ENCODE peak calls at places on chromosomes 5 and 9, in six cellular contexts. X, Y, L, E, U and D are unnamed samples.

GRCh38 chr5:56160723-56161445 is 72.2 kb downstream of the ANKRD55 start:
- DNase-seq in X (no peak), Y (no peak), L (no peak), E (no peak), U (no peak), D (no peak)

GRCh38 chr5:111851616-111852015 is 94.6 kb upstream of the NREP start:
- DNase-seq in U (no peak), X (no peak), Y (no peak), L (no peak), E (no peak), D (no peak)

GRCh38 chr5:56110646-56111403 is 116.1 kb upstream of the IL6ST start:
- DNase-seq in E (peak), U (no peak), L (no peak), Y (no peak), X (no peak), D (no peak)

GRCh38 chr5:38601843-38602424 is 45.5 kb upstream of the LIFR start:
- DNase-seq in X (no peak), L (no peak), U (no peak), E (peak), Y (peak), D (no peak)

GRCh38 chr5:11700376-11700775 is 203.9 kb downstream of the CTNND2 start:
- DNase-seq in U (no peak), L (no peak), X (no peak), E (no peak), Y (no peak), D (no peak)

GRCh38 chr5:173917788-173918786 is 29.9 kb downstream of the CPEB4 start:
- DNase-seq in E (peak), Y (no peak), U (peak), X (peak), L (no peak), D (peak)

GRCh38 chr5:151572657-151573368 is 18.3 kb downstream of the FAT2 start:
- DNase-seq in U (no peak), L (no peak), X (no peak), E (no peak), Y (no peak), D (no peak)

GRCh38 chr5:38369692-38370091 is 111.3 kb downstream of the EGFLAM start:
- DNase-seq in Y (no peak), X (no peak), U (no peak), L (no peak), E (no peak), D (no peak)

GRCh38 chr5:53114988-53115387 is 5.4 kb upstream of the MOCS2 start:
- DNase-seq in L (peak), U (no peak), X (no peak), E (no peak), Y (no peak), D (no peak)

GRCh38 chr9:86943871-86944240 is 3.5 kb downstream of the GAS1 start:
- DNase-seq in Y (peak), U (peak), X (no peak), L (no peak), E (no peak), D (no peak)

GRCh38 chr5:44511596-44511995 is 122.4 kb upstream of the FGF10 start:
- DNase-seq in Y (no peak), L (no peak), X (no peak), E (no peak), U (no peak), D (no peak)

GRCh38 chr5:88883566-88884434 is 816 bp upstream of the MEF2C start:
- DNase-seq in Y (peak), X (peak), L (peak), U (peak), E (peak), D (no peak)

GRCh38 chr9:136532799-136533774 is 12.8 kb downstream of the NOTCH1 start:
- DNase-seq in U (no peak), L (no peak), E (no peak), X (no peak), Y (no peak), D (no peak)
- H3K4me3 ChIP-seq in U (peak), L (no peak), E (no peak), X (no peak), Y (no peak), D (no peak)

DNA sequence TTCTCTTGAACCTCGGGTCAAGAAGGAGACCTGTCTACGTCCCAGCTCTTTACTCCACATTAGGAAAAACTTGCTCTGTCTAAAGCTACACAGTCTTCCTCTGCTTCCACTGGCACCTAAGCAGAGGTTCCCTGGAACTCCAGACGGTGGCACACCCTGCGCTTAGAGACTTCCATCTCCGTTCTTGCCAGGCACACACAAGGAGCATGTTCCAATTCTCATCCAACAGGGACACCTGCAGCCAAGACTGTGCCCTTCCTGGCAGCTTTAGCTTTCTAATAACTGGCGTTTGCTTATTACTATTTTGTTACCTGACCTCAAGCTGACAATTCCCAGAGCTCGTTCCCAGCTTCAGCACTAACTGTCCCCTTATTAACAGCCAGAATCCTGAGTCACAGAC is 16.0 kb downstream of the CAPSL start:
- DNase-seq in Y (no peak), L (no peak), U (no peak), X (no peak), E (no peak), D (no peak)
- TF ChIP-seq CTCF in Y (no peak), L (no peak), U (no peak), X (no peak), E (no peak), D (no peak)

GRCh38 chr5:58073246-58073645 is 386.6 kb downstream of the PLK2 start:
- DNase-seq in X (no peak), L (no peak), U (no peak), Y (no peak), E (no peak), D (no peak)

GRCh38 chr5:58069846-58070245 is 390.0 kb downstream of the PLK2 start:
- DNase-seq in E (no peak), U (no peak), L (no peak), Y (no peak), X (peak), D (no peak)

GRCh38 chr5:58069016-58069705 is 390.7 kb downstream of the PLK2 start:
- DNase-seq in E (no peak), L (no peak), X (no peak), U (no peak), Y (no peak), D (no peak)

GRCh38 chr5:58072202-58072791 is 387.6 kb downstream of the PLK2 start:
- DNase-seq in X (no peak), U (no peak), Y (no peak), L (no peak), E (no peak), D (no peak)

DNA sequence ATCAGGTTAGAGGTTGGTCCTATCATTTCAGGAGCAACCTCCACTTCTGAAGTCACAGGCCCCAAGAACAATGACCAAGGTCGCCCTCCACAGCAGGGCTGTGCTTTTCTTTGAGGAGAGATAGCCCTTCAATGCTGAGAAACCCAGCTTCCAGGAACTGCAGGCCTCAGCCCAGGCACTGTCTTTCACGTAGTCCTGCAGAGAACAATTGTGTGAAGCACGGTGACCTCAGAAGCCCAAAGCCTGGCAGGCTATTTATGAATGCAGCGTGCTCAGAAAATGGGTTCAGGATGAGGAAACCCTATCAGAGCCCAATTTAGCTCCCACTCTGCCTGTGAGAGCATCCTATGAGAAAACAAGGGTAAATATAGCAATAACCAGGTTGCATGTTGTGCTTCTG is 388.3 kb downstream of the PLK2 start:
- DNase-seq in L (peak), E (no peak), U (peak), X (no peak), Y (no peak), D (no peak)
- H3K4me3 ChIP-seq in L (no peak), E (no peak), U (no peak), X (no peak), Y (no peak), D (no peak)

DNA sequence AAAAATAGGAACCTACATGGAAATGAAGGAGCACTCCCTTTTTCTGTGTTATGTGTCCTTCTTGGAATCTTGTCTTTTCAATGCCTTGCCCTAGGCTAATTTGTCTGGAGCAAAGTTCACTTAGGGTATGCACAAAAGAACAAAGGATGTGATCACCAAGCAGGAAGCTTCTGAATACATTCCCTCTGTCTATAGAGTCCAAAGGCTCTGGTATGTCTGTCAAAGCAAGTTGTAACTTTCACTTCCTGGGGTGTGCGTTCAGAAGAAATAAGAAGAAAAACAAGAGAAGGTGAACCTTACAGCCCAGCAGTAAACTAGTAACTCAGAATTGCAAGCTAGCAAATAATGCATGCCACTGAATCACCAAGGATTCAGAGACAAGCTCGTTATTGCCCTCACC is 31.7 kb upstream of the CDH6 start:
- DNase-seq in E (peak), U (no peak), L (no peak), X (peak), Y (no peak), D (no peak)
- TF ChIP-seq CTCF in E (no peak), U (no peak), L (no peak), X (no peak), Y (no peak), D (no peak)

DNA sequence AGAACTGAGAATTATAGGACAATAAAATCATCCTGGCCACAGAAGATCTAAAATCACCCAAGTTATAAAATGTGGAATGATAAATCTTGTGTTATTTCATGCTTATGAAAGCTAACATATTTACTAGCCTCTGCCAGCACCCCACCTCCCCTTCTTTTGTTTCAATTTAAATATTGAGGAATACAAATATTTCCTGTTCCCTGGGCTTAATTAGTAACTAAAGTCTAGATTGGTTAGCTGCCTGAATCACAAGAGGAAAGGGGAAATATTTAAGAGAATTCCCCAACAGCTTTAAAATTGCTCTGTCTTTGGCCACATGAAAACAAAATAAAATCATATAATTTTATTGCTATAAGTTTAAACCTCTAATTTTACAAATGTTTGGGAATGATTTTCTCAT is 287.0 kb downstream of the PRELID2 start:
- DNase-seq in Y (no peak), X (no peak), U (no peak), E (no peak), L (no peak), D (no peak)
- H3K4me3 ChIP-seq in Y (no peak), X (no peak), U (no peak), E (no peak), L (no peak), D (no peak)

GRCh38 chr9:134663753-134664415 is 22.3 kb downstream of the COL5A1 start:
- DNase-seq in X (no peak), E (no peak), L (no peak), U (no peak), Y (no peak), D (no peak)
- TF ChIP-seq CTCF in X (no peak), E (peak), L (no peak), U (no peak), Y (no peak), D (no peak)

DNA sequence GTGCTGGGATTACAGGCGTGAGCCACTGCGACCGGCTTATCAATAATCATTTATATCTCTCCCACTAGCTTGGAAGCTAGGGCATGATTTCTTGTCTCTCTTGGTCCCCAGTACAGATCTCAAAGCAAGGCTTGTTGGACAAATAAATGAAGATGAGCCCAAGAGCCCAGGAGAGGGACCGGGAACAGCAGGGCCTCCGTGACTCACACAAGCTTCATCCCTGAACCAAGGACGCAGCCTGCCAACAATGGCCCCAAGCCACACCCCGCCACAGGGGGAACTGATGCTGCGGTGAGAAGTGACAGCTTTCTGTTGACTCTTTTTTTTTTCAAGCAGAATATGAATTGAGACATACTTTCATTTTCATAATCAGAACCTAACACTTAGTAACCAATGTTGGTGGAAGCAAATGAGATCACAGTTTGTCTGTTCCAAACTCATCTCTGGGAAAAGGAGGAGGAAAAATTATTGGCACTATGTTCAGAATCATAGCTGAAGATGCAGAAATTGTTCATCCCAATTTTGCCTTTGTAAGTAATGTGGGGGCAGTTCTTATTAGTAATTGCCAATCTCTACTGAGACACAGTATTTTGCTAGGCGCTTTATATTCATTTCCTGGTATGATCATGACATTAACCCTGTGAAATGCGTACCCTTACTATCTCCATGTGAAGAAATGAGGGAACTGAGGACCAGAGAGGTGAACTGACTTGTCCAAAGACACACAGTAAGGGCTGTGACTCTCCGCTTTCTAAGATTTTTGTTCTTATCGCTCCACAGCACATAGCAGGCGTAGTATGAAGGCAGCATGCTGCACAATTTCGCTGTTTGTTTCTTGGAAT is 6.6 kb upstream of the DUSP1 start:
- DNase-seq in E (peak), X (peak), U (peak), L (peak), Y (peak), D (peak)
- H3K4me3 ChIP-seq in E (peak), X (no peak), U (no peak), L (peak), Y (no peak), D (peak)

GRCh38 chr5:167245871-167246270 is 1045.6 kb upstream of the WWC1 start:
- DNase-seq in L (no peak), Y (no peak), U (no peak), X (no peak), E (no peak), D (no peak)

GRCh38 chr5:167248262-167248661 is 1043.2 kb upstream of the WWC1 start:
- DNase-seq in L (no peak), X (no peak), Y (no peak), U (no peak), E (no peak), D (no peak)

GRCh38 chr5:167241436-167242067 is 1049.9 kb upstream of the WWC1 start:
- DNase-seq in U (no peak), E (no peak), Y (no peak), X (no peak), L (no peak), D (no peak)

GRCh38 chr5:167244583-167244982 is 1046.9 kb upstream of the WWC1 start:
- DNase-seq in U (no peak), L (no peak), X (no peak), Y (no peak), E (no peak), D (no peak)
- TF ChIP-seq CTCF in U (no peak), L (no peak), X (no peak), Y (no peak), E (peak), D (no peak)

GRCh38 chr5:68251386-68251785 is 35.8 kb downstream of the PIK3R1 start:
- DNase-seq in X (no peak), E (peak), L (no peak), Y (no peak), U (no peak), D (no peak)

GRCh38 chr5:68248896-68249295 is 33.3 kb downstream of the PIK3R1 start:
- DNase-seq in Y (no peak), X (no peak), L (no peak), U (no peak), E (no peak), D (no peak)

GRCh38 chr5:68251804-68252648 is 36.5 kb downstream of the PIK3R1 start:
- DNase-seq in Y (no peak), U (no peak), X (peak), L (no peak), E (peak), D (no peak)

GRCh38 chr5:68249520-68249919 is 34.0 kb downstream of the PIK3R1 start:
- DNase-seq in E (no peak), L (no peak), U (no peak), Y (no peak), X (no peak), D (no peak)

GRCh38 chr5:68250662-68251298 is 35.2 kb downstream of the PIK3R1 start:
- DNase-seq in L (no peak), Y (no peak), X (no peak), E (no peak), U (no peak), D (no peak)
- H3K4me3 ChIP-seq in L (no peak), Y (no peak), X (no peak), E (no peak), U (peak), D (no peak)